ENCODE peak calls at places on chromosome 3, in five cellular contexts. W is activated CD8-positive, alpha-beta memory T cell treated with anti-CD3 and anti-CD28 coated beads for 48 hours; O is mucosa of gallbladder; U is HT-29; A is T-helper 1 cell. G is an unnamed sample.

GRCh38 chr3:183490211-183490601 is 61.8 kb upstream of the MCF2L2 start:
- DNase-seq in U (peak), O (no peak), A (no peak), W (no peak), G (no peak)

GRCh38 chr3:55487376-55488241 is 503 bp upstream of the WNT5A start:
- DNase-seq in U (no peak), W (no peak), O (no peak), A (no peak), G (peak)

GRCh38 chr3:126084667-126085180 is 800 bp upstream of the SLC41A3 start:
- DNase-seq in O (no peak), U (peak), W (no peak), A (no peak), G (no peak)

GRCh38 chr3:160053048-160053391 is 64.4 kb downstream of the IL12A start:
- DNase-seq in O (no peak), A (no peak), W (no peak), U (no peak), G (no peak)

GRCh38 chr3:25973111-25973510 is 183.2 kb downstream of the OXSM start:
- DNase-seq in A (no peak), O (no peak), W (no peak), U (no peak), G (no peak)

GRCh38 chr3:60809857-60810256 is 441.4 kb downstream of the FHIT start:
- DNase-seq in O (no peak), W (no peak), U (no peak), A (no peak), G (no peak)

GRCh38 chr3:13495351-13495813 is 15.3 kb downstream of the HDAC11 start:
- DNase-seq in O (no peak), A (no peak), U (no peak), W (no peak), G (no peak)

GRCh38 chr3:20023663-20024417 is 11.8 kb upstream of the PP2D1 start:
- DNase-seq in O (peak), W (no peak), A (no peak), U (no peak), G (peak)

GRCh38 chr3:70973558-70973957 is 610.0 kb downstream of the FOXP1 start:
- DNase-seq in O (no peak), U (no peak), A (no peak), W (no peak), G (no peak)

GRCh38 chr3:72303926-72304325 is 519.0 kb upstream of the PROK2 start:
- DNase-seq in A (no peak), W (no peak), U (no peak), O (no peak), G (no peak)

GRCh38 chr3:79057756-79058155 is 710.0 kb downstream of the ROBO1 start:
- DNase-seq in O (no peak), A (no peak), W (no peak), U (no peak), G (no peak)

GRCh38 chr3:89268059-89268458 is 160.6 kb downstream of the EPHA3 start:
- DNase-seq in W (no peak), O (no peak), A (no peak), U (no peak), G (no peak)

G was measured in Calu3.